ENCODE peak calls at places on chromosomes 4 and X, in five cellular contexts. P, E, I, G and L are unnamed samples.

GRCh38 chrX:119410027-119410819 is 11.1 kb downstream of the SLC25A43 start:
- DNase-seq in I (peak; percentile 82), E (peak; percentile 46), G (peak; percentile 59), P (peak; percentile 17), L (peak; percentile 71)

GRCh38 chr4:8613421-8614364 is 21.1 kb downstream of the CPZ start:
- DNase-seq in I (peak; percentile 35), P (no peak), E (no peak), G (peak; percentile 37), L (no peak)

GRCh38 chrX:15404712-15405111 is 20.5 kb upstream of the VEGFD start:
- DNase-seq in I (peak; percentile 59), P (peak; percentile 16), E (no peak), G (no peak), L (no peak)

GRCh38 chr4:74042681-74043080 is 4.2 kb upstream of the CXCL3 start:
- DNase-seq in E (no peak), P (no peak), G (no peak), I (no peak), L (no peak)

GRCh38 chr4:7831330-7831729 is 108.3 kb downstream of the AFAP1 start:
- DNase-seq in G (no peak), I (peak; percentile 64), P (no peak), E (no peak), L (no peak)

GRCh38 chr4:110916505-110916904 is 293.6 kb upstream of the PITX2 start:
- DNase-seq in E (no peak), G (no peak), I (no peak), P (no peak), L (no peak)

GRCh38 chrX:153857348-153857903 is 27.1 kb upstream of the PDZD4 start:
- DNase-seq in P (no peak), E (no peak), I (no peak), G (no peak), L (no peak)

GRCh38 chr4:80235451-80235850 is 31.0 kb upstream of the FGF5 start:
- DNase-seq in G (no peak), I (no peak), P (no peak), E (no peak), L (no peak)

GRCh38 chr4:46123872-46124755 is at the start of gene GABRG1:
- DNase-seq in I (no peak), G (no peak), E (no peak), P (peak; percentile 12), L (no peak)

GRCh38 chrX:18286322-18286831 is 65.7 kb upstream of the BEND2 start:
- DNase-seq in I (no peak), G (no peak), P (no peak), E (no peak), L (peak; percentile 52)

GRCh38 chr4:28759064-28759463 is 1898.4 kb downstream of the STIM2 start:
- DNase-seq in P (no peak), E (no peak), G (no peak), I (no peak), L (no peak)

GRCh38 chrX:97070346-97070745 is 186.6 kb downstream of the RPA4 start:
- DNase-seq in E (no peak), P (no peak), I (no peak), G (no peak), L (no peak)

GRCh38 chr4:82677327-82677726 is 115.5 kb upstream of the TMEM150C start:
- DNase-seq in I (no peak), G (no peak), P (no peak), E (no peak), L (no peak)

GRCh38 chr4:6804082-6804752 is 21.7 kb downstream of the KIAA0232 start:
- DNase-seq in P (no peak), G (no peak), I (no peak), E (no peak), L (no peak)

GRCh38 chr4:125317526-125317880 is 2.7 kb downstream of the FAT4 start:
- DNase-seq in E (peak; percentile 18), I (peak; percentile 63), G (peak; percentile 61), P (peak; percentile 25), L (peak; percentile 30)

GRCh38 chr4:168551211-168551610 is 54.4 kb downstream of the PALLD start:
- DNase-seq in E (no peak), I (no peak), P (no peak), G (no peak), L (peak; percentile 80)

GRCh38 chrX:21966866-21967265 is 26.4 kb downstream of the SMS start:
- DNase-seq in P (no peak), G (no peak), I (no peak), E (no peak), L (no peak)

GRCh38 chrX:151714367-151714766 is 1.5 kb upstream of the FATE1 start:
- DNase-seq in E (no peak), P (no peak), I (no peak), G (no peak), L (no peak)

GRCh38 chr4:57034571-57034970 is 55.9 kb downstream of the POLR2B start:
- DNase-seq in E (no peak), I (no peak), G (no peak), P (no peak), L (no peak)

DNA sequence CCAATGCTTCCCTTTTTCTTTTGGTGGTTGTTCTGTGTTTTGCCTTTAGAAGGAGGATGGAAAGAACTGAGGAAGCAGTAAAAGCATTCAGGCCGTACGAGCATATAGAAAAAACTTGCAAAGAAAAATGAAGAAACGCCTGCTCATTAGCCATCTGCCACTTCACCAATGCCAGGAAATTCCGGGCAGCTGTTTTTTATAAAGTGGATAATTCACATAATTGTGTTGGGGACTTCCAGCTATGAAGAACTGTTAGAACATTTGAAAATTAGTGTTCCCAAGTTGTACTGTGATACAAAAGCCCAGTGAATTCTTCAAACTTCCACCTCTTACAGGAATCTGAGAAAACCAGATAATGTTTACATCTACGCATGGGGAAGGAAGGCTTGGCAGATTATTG is 11.7 kb downstream of the RELL1 start:
- DNase-seq in P (no peak), I (no peak), G (no peak), E (no peak), L (no peak)
- H3K4me1 ChIP-seq in P (peaks cover 21% of the 10 kb centered on the region), I (peaks cover 57% of the 10 kb centered on the region), G (no peaks in the 10 kb centered on the region), E (no peaks in the 10 kb centered on the region), L (peaks cover 11% of the 10 kb centered on the region)

GRCh38 chrX:3550871-3551270 is 162.6 kb downstream of the PRKX start:
- DNase-seq in I (no peak), G (no peak), P (no peak), E (no peak), L (no peak)

GRCh38 chrX:3550160-3550765 is 163.2 kb downstream of the PRKX start:
- DNase-seq in G (no peak), P (no peak), E (peak; percentile 25), I (no peak), L (peak; percentile 8)

GRCh38 chrX:3548743-3549441 is 164.6 kb downstream of the PRKX start:
- DNase-seq in E (peak; percentile 22), G (no peak), I (no peak), P (no peak), L (peak; percentile 34)

GRCh38 chrX:3545901-3546300 is 167.5 kb downstream of the PRKX start:
- DNase-seq in P (no peak), E (no peak), I (no peak), G (no peak), L (peak; percentile 35)

GRCh38 chrX:3549442-3549875 is 164.0 kb downstream of the PRKX start:
- DNase-seq in G (no peak), P (no peak), I (no peak), E (peak; percentile 9), L (peak; percentile 39)
- H3K27ac ChIP-seq in G (no peak overlapping the region), P (no peak overlapping the region), I (no peak overlapping the region), E (no peak overlapping the region), L (no peak overlapping the region)

GRCh38 chr4:89287945-89288344 is 19.7 kb downstream of the GPRIN3 start:
- DNase-seq in E (no peak), G (no peak), P (no peak), I (no peak), L (no peak)

GRCh38 chr4:89288430-89288829 is 19.2 kb downstream of the GPRIN3 start:
- DNase-seq in P (no peak), I (no peak), G (no peak), E (no peak), L (no peak)

GRCh38 chr4:89289312-89289711 is 18.3 kb downstream of the GPRIN3 start:
- DNase-seq in P (no peak), E (no peak), G (no peak), I (no peak), L (no peak)

GRCh38 chr4:89293299-89293698 is 14.3 kb downstream of the GPRIN3 start:
- DNase-seq in I (no peak), P (no peak), E (no peak), G (no peak), L (no peak)

GRCh38 chr4:89290727-89291126 is 16.9 kb downstream of the GPRIN3 start:
- DNase-seq in P (no peak), G (no peak), I (no peak), E (no peak), L (no peak)
- H3K4me1 ChIP-seq in P (no peaks in the 10 kb centered on the region), G (no peaks in the 10 kb centered on the region), I (no peaks in the 10 kb centered on the region), E (peaks cover 67% of the 10 kb centered on the region), L (no peaks in the 10 kb centered on the region)

GRCh38 chr4:25013756-25014737 is 16.7 kb downstream of the LGI2 start:
- DNase-seq in I (no peak), E (no peak), G (no peak), P (no peak), L (no peak)
- H3K27ac ChIP-seq in I (no peak overlapping the region), E (no peak overlapping the region), G (no peak overlapping the region), P (peak overlapping the region; percentile 72), L (no peak overlapping the region)

GRCh38 chr4:1762264-1763010 is 30.7 kb upstream of the FGFR3 start:
- DNase-seq in E (no peak), G (no peak), P (no peak), I (no peak), L (no peak)
- H3K4me1 ChIP-seq in E (peaks cover 40% of the 10 kb centered on the region), G (no peaks in the 10 kb centered on the region), P (peaks cover 21% of the 10 kb centered on the region), I (peaks cover 3% of the 10 kb centered on the region), L (peaks cover 23% of the 10 kb centered on the region)

DNA sequence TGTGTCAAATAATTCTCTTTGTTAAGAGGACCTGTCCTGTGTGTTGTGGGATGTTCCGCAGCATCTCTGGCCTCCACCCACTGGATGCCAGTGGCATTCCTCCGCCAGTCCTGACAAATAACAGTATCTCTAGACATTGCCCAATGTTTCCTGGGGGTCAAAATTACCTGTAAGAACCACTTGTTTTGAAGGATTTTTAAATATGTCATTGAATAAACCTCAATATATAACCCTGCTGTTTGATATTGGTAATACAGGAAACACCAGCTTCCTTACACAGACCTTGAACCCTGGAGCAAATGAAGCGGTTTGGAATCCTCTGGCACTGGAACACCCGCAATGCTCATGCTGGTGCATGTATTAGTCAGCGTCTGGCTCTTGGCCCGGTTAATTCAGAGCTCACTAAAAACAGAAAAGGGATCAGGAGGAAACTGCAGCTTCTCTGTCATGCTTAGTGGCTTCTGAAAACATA is 101.3 kb downstream of the TBL1X start:
- DNase-seq in I (peak; percentile 65), G (peak; percentile 84), E (peak; percentile 41), P (peak; percentile 16), L (peak; percentile 54)
- H3K27ac ChIP-seq in I (peak overlapping the region; percentile 9), G (no peak overlapping the region), E (peak overlapping the region; percentile 3), P (no peak overlapping the region), L (no peak overlapping the region)

GRCh38 chr4:86482851-86483490 is 111.1 kb upstream of the PTPN13 start:
- DNase-seq in P (no peak), E (no peak), G (no peak), I (no peak), L (no peak)
- H3K4me1 ChIP-seq in P (peaks cover 3% of the 10 kb centered on the region), E (peaks cover 3% of the 10 kb centered on the region), G (no peaks in the 10 kb centered on the region), I (no peaks in the 10 kb centered on the region), L (no peaks in the 10 kb centered on the region)